ENCODE peak calls at places on chromosome 14, in four cellular contexts. S is K562, W is GM12878, X is HepG2. Z is an unnamed sample.

GRCh38 chr14:65255029-65255545 is 152.8 kb upstream of the MAX start:
- DNase-seq in S (no peak), W (no peak), X (peak), Z (no peak)

GRCh38 chr14:69772082-69773017 is 5.4 kb downstream of the SRSF5 start:
- DNase-seq in S (no peak), W (no peak), X (peak), Z (no peak)

GRCh38 chr14:77355811-77356210 is 21.1 kb downstream of the TMED8 start:
- DNase-seq in S (no peak), W (no peak), X (no peak), Z (no peak)

GRCh38 chr14:65840786-65841185 is 428.3 kb downstream of the FUT8 start:
- DNase-seq in S (no peak), W (no peak), X (no peak), Z (no peak)

GRCh38 chr14:60655114-60655897 is 6.0 kb upstream of the SIX1 start:
- DNase-seq in S (no peak), W (no peak), X (no peak), Z (no peak)

GRCh38 chr14:101721951-101722661 is 39.4 kb upstream of the PPP2R5C start:
- DNase-seq in S (peak), W (no peak), X (peak), Z (no peak)

GRCh38 chr14:93861846-93862641 is 65.1 kb upstream of the FAM181A start:
- DNase-seq in S (no peak), W (no peak), X (no peak), Z (no peak)

GRCh38 chr14:60332869-60333268 is 83.8 kb downstream of the PPM1A start:
- DNase-seq in S (no peak), W (no peak), X (no peak), Z (no peak)

GRCh38 chr14:64800000-64800399 is 79.7 kb downstream of the SPTB start:
- DNase-seq in S (no peak), W (no peak), X (peak), Z (no peak)

GRCh38 chr14:24204163-24205146 is 1.0 kb upstream of the TSSK4 start:
- DNase-seq in S (no peak), W (no peak), X (no peak), Z (no peak)

GRCh38 chr14:65972891-65973290 is 513.3 kb upstream of the CCDC196 start:
- DNase-seq in S (no peak), W (no peak), X (no peak), Z (no peak)

GRCh38 chr14:93525691-93526451 is 95.1 kb downstream of the UNC79 start:
- DNase-seq in S (no peak), W (no peak), X (no peak), Z (no peak)

GRCh38 chr14:50831704-50832130 is 755 bp upstream of the NIN start:
- DNase-seq in S (no peak), W (no peak), X (no peak), Z (no peak)

GRCh38 chr14:77663289-77663688 is 44.5 kb downstream of the ALKBH1 start:
- DNase-seq in S (no peak), W (no peak), X (no peak), Z (no peak)

GRCh38 chr14:24861083-24861630 is 188.8 kb downstream of the STXBP6 start:
- DNase-seq in S (no peak), W (no peak), X (peak), Z (no peak)

GRCh38 chr14:22523283-22523682 is 65.7 kb downstream of the DAD1 start:
- DNase-seq in S (no peak), W (no peak), X (no peak), Z (no peak)
- TF ChIP-seq SP1 in S (no peak), W (no peak), X (no peak), Z (no peak)

DNA sequence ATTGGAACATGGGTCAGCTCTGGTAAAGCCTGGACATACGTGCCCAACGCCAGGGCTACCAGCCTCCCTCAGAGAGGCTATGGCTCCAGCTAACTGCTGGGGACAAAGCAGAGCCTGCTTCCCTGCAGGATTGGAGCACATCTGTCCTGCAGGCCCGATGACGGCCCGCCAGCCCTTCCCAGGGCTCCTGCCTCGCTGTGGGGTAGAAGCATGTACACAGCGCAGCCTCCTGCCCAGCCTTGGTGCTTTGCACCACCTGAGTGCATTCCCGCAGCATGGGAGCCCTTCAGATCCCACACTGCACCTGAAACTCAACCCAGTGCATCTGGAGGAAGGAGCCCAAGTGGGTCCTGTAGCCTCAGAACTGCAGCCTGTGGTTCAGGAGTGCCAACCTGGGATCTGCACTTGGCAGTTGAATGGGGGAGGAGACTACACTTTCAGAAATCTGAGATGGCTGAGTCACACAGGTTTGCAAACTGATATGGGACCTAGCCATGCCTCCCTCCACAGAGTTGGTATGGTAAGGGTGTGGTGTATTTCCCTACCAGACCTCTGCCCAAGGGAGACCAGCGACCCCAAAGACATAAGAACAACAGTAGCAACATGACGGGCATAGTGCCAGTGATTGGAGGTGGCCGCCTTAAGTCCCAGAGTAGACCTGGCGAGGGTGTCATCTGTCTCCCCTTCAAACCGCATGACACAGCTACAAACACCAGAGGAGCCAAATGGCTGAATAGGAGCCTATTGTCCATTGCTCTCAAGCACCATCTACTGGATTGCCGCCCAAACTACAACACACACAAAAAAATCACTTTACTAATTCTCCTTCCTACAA is 273.9 kb upstream of the MIS18BP1 start:
- DNase-seq in S (peak), W (peak), X (peak), Z (peak)
- TF ChIP-seq TARDBP in S (no peak), W (no peak), X (no peak), Z (no peak)

DNA sequence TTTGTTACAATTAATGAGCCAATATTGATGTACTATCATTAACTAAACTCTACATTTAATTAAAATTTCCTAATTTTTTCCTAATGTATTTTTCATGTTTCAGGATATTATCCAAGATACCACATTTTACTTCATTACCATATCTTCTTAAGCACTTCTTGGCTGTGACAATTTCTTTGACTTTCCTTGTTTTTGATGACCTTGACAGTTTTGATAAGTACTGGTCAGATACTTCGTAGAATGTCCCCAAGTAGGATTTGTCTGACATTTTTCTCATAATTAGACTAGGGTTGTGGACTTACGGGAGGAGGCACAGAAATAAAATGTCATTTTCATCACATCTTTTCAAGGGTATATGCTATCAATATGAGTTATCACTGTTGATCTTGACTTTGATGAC is 700.9 kb downstream of the BCL11B start:
- DNase-seq in S (no peak), W (no peak), X (no peak), Z (no peak)
- TF ChIP-seq FOXM1 in S (no peak), W (no peak), X (no peak), Z (no peak)

DNA sequence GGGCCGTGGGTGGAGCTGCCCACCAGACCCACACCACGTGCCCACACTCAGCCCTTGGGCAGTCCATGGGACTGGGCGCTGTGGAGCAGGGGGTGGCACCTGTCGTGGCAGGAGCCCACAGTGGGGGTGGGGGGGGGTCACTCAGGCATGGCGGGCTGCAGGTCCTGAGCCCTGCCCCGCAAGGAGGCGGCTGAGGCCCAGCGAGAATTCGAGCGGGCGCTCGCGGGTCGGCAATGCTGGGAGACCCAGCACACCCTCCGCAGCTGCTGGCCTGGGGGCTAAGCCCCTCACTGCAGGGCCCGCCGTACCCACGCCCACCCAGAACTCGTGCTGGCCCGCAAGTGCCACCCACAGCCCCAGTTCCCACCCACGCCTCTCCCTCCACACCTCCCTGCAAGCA is 132.6 kb upstream of the GARIN2 start:
- DNase-seq in S (no peak), W (no peak), X (no peak), Z (no peak)
- TF ChIP-seq SP1 in S (no peak), W (no peak), X (no peak), Z (no peak)

DNA sequence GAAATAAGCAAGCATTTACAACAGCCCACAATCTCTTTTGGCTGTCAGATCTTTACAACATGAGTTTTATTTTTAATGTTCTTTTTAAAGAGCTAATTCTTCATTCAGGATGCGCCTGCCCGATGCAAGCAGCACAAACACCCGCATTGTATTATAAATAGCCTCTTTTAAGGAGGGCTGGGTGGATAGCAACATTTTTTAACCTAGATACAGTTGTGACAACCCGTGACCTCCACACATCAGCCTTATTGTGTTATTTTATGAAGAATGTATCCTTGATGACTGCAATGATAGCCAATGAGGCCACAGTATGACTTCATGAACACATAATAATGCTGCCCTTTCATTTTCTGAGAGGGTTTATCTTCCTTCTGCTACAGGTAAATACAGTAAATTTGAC is 173.7 kb downstream of the FOXN3 start:
- DNase-seq in S (no peak), W (no peak), X (no peak), Z (no peak)
- TF ChIP-seq TARDBP in S (no peak), W (no peak), X (no peak), Z (no peak)

GRCh38 chr14:52837451-52837850 is 46.0 kb upstream of the GNPNAT1 start:
- DNase-seq in S (no peak), W (no peak), X (no peak), Z (no peak)

GRCh38 chr14:52833891-52834290 is 42.5 kb upstream of the GNPNAT1 start:
- DNase-seq in S (no peak), W (no peak), X (no peak), Z (no peak)

GRCh38 chr14:52834440-52834842 is 43.0 kb upstream of the GNPNAT1 start:
- DNase-seq in S (no peak), W (no peak), X (no peak), Z (no peak)

GRCh38 chr14:52840916-52841315 is 49.5 kb upstream of the GNPNAT1 start:
- DNase-seq in S (no peak), W (no peak), X (no peak), Z (no peak)

GRCh38 chr14:52835122-52835903 is 43.9 kb upstream of the GNPNAT1 start:
- DNase-seq in S (no peak), W (no peak), X (no peak), Z (peak)
- TF ChIP-seq FOXM1 in S (no peak), W (no peak), X (no peak), Z (no peak)

GRCh38 chr14:53968756-53969155 is 12.1 kb upstream of the BMP4 start:
- DNase-seq in S (no peak), W (no peak), X (no peak), Z (no peak)

GRCh38 chr14:53967606-53968005 is 11.0 kb upstream of the BMP4 start:
- DNase-seq in S (no peak), W (no peak), X (no peak), Z (no peak)

GRCh38 chr14:53964249-53964648 is 7.6 kb upstream of the BMP4 start:
- DNase-seq in S (no peak), W (no peak), X (no peak), Z (no peak)

GRCh38 chr14:53962954-53963490 is 6.4 kb upstream of the BMP4 start:
- DNase-seq in S (no peak), W (no peak), X (no peak), Z (no peak)

GRCh38 chr14:53963491-53964227 is 7.0 kb upstream of the BMP4 start:
- DNase-seq in S (no peak), W (no peak), X (no peak), Z (no peak)
- TF ChIP-seq SP1 in S (no peak), W (no peak), X (no peak), Z (no peak)

DNA sequence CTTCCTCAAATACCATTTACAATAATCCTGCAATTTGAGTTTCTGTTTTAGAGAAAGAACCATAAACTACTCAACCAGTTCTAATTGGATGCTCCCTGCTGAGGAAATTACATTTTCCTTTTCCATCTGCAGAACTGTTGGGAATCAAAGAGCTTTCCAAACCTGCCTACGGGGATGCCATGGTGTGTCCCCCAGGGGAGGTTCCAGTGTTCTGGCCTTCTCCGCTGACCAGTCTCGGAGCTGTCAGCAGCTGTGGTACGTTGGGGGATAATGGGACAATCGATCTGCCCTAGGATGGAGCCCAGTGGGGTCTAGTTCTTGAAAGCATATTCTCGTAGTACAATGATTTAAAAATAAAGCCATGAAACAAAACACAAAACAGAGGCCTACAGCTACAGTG is 61.9 kb downstream of the DGLUCY start:
- DNase-seq in S (no peak), W (no peak), X (no peak), Z (no peak)
- TF ChIP-seq TARDBP in S (no peak), W (no peak), X (no peak), Z (no peak)

Z was measured in HEK293T.